ENCODE peak calls at places on chromosomes 5 and 9, in four cellular contexts. S is IMR-90, G is mesendoderm, C is H1. I is an unnamed sample.

GRCh38 chr5:137481596-137481995 is 17.5 kb downstream of the SPOCK1 start:
- DNase-seq in S (no peak), G (no peak), C (no peak), I (no peak)

GRCh38 chr5:162227075-162227474 is 159.5 kb downstream of the GABRG2 start:
- DNase-seq in S (no peak), G (peak), C (no peak), I (peak)

GRCh38 chr5:137858223-137858916 is 9.3 kb upstream of the MYOT start:
- DNase-seq in S (peak), G (no peak), C (no peak), I (no peak)

GRCh38 chr5:102760815-102761214 is 5.7 kb downstream of the PAM start:
- DNase-seq in S (peak), G (no peak), C (no peak), I (no peak)

GRCh38 chr5:151480384-151480783 is 33.0 kb downstream of the SLC36A1 start:
- DNase-seq in S (peak), G (no peak), C (no peak), I (no peak)

GRCh38 chr5:168433982-168434381 is 52.3 kb upstream of the RARS1 start:
- DNase-seq in S (no peak), G (peak), C (no peak), I (no peak)

GRCh38 chr5:92641031-92641962 is 939.7 kb downstream of the NR2F1-AS1 start:
- DNase-seq in S (peak), G (no peak), C (no peak), I (no peak)

GRCh38 chr5:139453683-139454567 is 8.6 kb downstream of the ECSCR start:
- DNase-seq in S (no peak), G (no peak), C (no peak), I (no peak)

GRCh38 chr5:115179959-115180709 is 10.4 kb upstream of the TRIM36 start:
- DNase-seq in S (peak), G (peak), C (no peak), I (peak)

GRCh38 chr9:86321373-86321772 is 32.8 kb downstream of the TUT7 start:
- DNase-seq in S (peak), G (no peak), C (no peak), I (no peak)

GRCh38 chr5:174817610-174818009 is 93.2 kb downstream of the MSX2 start:
- DNase-seq in S (no peak), G (no peak), C (no peak), I (no peak)

GRCh38 chr5:174816858-174817257 is 92.5 kb downstream of the MSX2 start:
- DNase-seq in S (no peak), G (no peak), C (no peak), I (no peak)

GRCh38 chr5:174818430-174818829 is 94.0 kb downstream of the MSX2 start:
- DNase-seq in S (no peak), G (no peak), C (no peak), I (no peak)
- H4K5ac ChIP-seq in S (no peak), G (no peak), C (no peak), I (no peak)

GRCh38 chr9:122609810-122610209 is 4.7 kb upstream of the OR1Q1 start:
- DNase-seq in S (no peak), G (no peak), C (no peak), I (no peak)

GRCh38 chr9:122619996-122620395 is 5.5 kb downstream of the OR1Q1 start:
- DNase-seq in S (no peak), G (no peak), C (no peak), I (no peak)

DNA sequence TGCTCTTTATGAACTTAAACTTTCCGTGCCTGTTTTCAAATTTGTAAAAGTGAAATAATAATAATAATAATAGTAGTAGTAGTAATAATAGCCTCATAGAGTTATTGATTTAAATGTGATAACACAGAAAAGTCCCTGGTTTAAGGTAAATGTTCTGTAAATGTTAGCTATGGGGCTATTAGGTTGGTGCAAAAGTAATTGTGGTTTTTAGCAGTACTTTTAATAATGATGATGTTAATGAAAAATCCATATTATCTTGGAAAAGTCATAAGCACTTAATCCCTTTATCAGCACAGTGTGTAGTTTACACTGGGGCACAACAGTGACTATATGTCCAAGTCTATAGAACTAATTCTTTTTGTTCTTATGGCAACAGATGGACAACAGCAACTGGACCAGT is at the start of gene OR1Q1:
- DNase-seq in S (no peak), G (no peak), C (no peak), I (no peak)
- H4K5ac ChIP-seq in S (no peak), G (no peak), C (no peak), I (no peak)

GRCh38 chr9:7318920-7319319 is 480.7 kb downstream of the DMAC1 start:
- DNase-seq in S (no peak), G (no peak), C (no peak), I (no peak)

GRCh38 chr9:7316458-7316795 is 483.2 kb downstream of the DMAC1 start:
- DNase-seq in S (no peak), G (no peak), C (no peak), I (no peak)

GRCh38 chr9:7324031-7324654 is 475.4 kb downstream of the DMAC1 start:
- DNase-seq in S (peak), G (no peak), C (no peak), I (no peak)

GRCh38 chr9:7316967-7317366 is 482.6 kb downstream of the DMAC1 start:
- DNase-seq in S (no peak), G (peak), C (no peak), I (no peak)

GRCh38 chr9:7320139-7320538 is 479.4 kb downstream of the DMAC1 start:
- DNase-seq in S (peak), G (peak), C (peak), I (no peak)
- H4K5ac ChIP-seq in S (peak), G (no peak), C (no peak), I (no peak)

GRCh38 chr5:6215891-6216290 is 162.5 kb downstream of the MED10 start:
- DNase-seq in S (no peak), G (no peak), C (no peak), I (no peak)
- H4K5ac ChIP-seq in S (no peak), G (no peak), C (no peak), I (no peak)

I was measured in H9.